ENCODE peak calls at places on chromosomes 7 and 10, in six cellular contexts. A, X, K, Y, D and W are unnamed samples.

GRCh38 chr7:139597028-139597427 is 73.5 kb downstream of the CLEC2L start:
- DNase-seq in A (no peak), X (no peak), K (no peak), Y (no peak), D (no peak), W (no peak)

GRCh38 chr7:11170160-11170559 is 196.5 kb downstream of the PHF14 start:
- DNase-seq in A (no peak), X (peak), K (no peak), Y (no peak), D (no peak), W (no peak)

GRCh38 chr10:51092402-51092801 is 18.1 kb downstream of the PRKG1 start:
- DNase-seq in A (no peak), X (peak), K (no peak), Y (no peak), D (no peak), W (peak)

GRCh38 chr7:135001390-135002165 is 15.3 kb downstream of the AGBL3 start:
- DNase-seq in A (no peak), X (no peak), K (no peak), Y (no peak), D (no peak), W (peak)

GRCh38 chr7:1274876-1275684 is 42.4 kb downstream of the UNCX start:
- DNase-seq in A (no peak), X (no peak), K (no peak), Y (peak), D (no peak), W (no peak)

GRCh38 chr10:89929282-89930026 is 228.1 kb downstream of the KIF20B start:
- DNase-seq in A (peak), X (no peak), K (no peak), Y (no peak), D (no peak), W (no peak)

GRCh38 chr7:130393095-130393494 is 12.8 kb downstream of the CPA1 start:
- DNase-seq in A (no peak), X (peak), K (no peak), Y (no peak), D (no peak), W (no peak)

GRCh38 chr7:57398548-57398947 is 51.4 kb upstream of the ZNF716 start:
- DNase-seq in A (peak), X (no peak), K (no peak), Y (no peak), D (no peak), W (no peak)

GRCh38 chr10:99232357-99232999 is 3.2 kb downstream of the HPSE2 start:
- DNase-seq in A (no peak), X (peak), K (no peak), Y (peak), D (no peak), W (no peak)

GRCh38 chr7:74401137-74401859 is 52.4 kb upstream of the GTF2IRD1 start:
- DNase-seq in A (peak), X (peak), K (peak), Y (no peak), D (peak), W (peak)

GRCh38 chr7:45718464-45719330 is 144.5 kb downstream of the ADCY1 start:
- DNase-seq in A (no peak), X (no peak), K (no peak), Y (no peak), D (no peak), W (no peak)

GRCh38 chr10:14936584-14936983 is 17.3 kb downstream of the DCLRE1C start:
- DNase-seq in A (no peak), X (no peak), K (no peak), Y (no peak), D (no peak), W (no peak)

GRCh38 chr10:102409604-102410426 is 8.8 kb downstream of the PSD start:
- DNase-seq in A (no peak), X (no peak), K (no peak), Y (peak), D (no peak), W (no peak)

GRCh38 chr10:119383174-119383856 is 159.2 kb downstream of the RGS10 start:
- DNase-seq in A (no peak), X (no peak), K (no peak), Y (no peak), D (no peak), W (no peak)

GRCh38 chr7:90387470-90388240 is 15.6 kb upstream of the CLDN12 start:
- DNase-seq in A (no peak), X (no peak), K (no peak), Y (no peak), D (no peak), W (peak)

GRCh38 chr10:15201589-15202300 is 33.3 kb upstream of the NMT2 start:
- DNase-seq in A (no peak), X (no peak), K (no peak), Y (no peak), D (peak), W (peak)

GRCh38 chr10:95391570-95392249 is 100.9 kb upstream of the PDLIM1 start:
- DNase-seq in A (no peak), X (peak), K (no peak), Y (no peak), D (peak), W (peak)

GRCh38 chr10:25304606-25305005 is 129.8 kb downstream of the GPR158 start:
- DNase-seq in A (no peak), X (no peak), K (no peak), Y (no peak), D (no peak), W (peak)

GRCh38 chr10:124006526-124006925 is 86.9 kb downstream of the CHST15 start:
- DNase-seq in A (no peak), X (no peak), K (no peak), Y (peak), D (no peak), W (no peak)

GRCh38 chr7:44894881-44895600 is 9.7 kb upstream of the PURB start:
- DNase-seq in A (no peak), X (peak), K (no peak), Y (no peak), D (no peak), W (no peak)

GRCh38 chr10:84452006-84452405 is 123.6 kb downstream of the CCSER2 start:
- DNase-seq in A (no peak), X (peak), K (no peak), Y (no peak), D (no peak), W (no peak)

GRCh38 chr10:17649836-17650235 is 5.9 kb downstream of the STAM start:
- DNase-seq in A (no peak), X (no peak), K (no peak), Y (no peak), D (no peak), W (no peak)

GRCh38 chr10:73591578-73591902 is 398 bp upstream of the USP54 start:
- DNase-seq in A (no peak), X (no peak), K (no peak), Y (no peak), D (peak), W (no peak)

GRCh38 chr7:155988421-155988820 is 176.2 kb upstream of the SHH start:
- DNase-seq in A (no peak), X (no peak), K (no peak), Y (no peak), D (no peak), W (no peak)

GRCh38 chr7:87110778-87111177 is 41.5 kb upstream of the DMTF1 start:
- DNase-seq in A (no peak), X (no peak), K (no peak), Y (no peak), D (peak), W (peak)

GRCh38 chr10:104638861-104639594 is 2.1 kb upstream of the SORCS3 start:
- DNase-seq in A (peak), X (no peak), K (no peak), Y (peak), D (no peak), W (no peak)

GRCh38 chr10:52463831-52464230 is 149.8 kb downstream of the DKK1 start:
- DNase-seq in A (no peak), X (peak), K (no peak), Y (no peak), D (no peak), W (no peak)

GRCh38 chr10:11754180-11754579 is 12.0 kb downstream of the ECHDC3 start:
- DNase-seq in A (no peak), X (no peak), K (no peak), Y (no peak), D (no peak), W (no peak)

GRCh38 chr10:86770412-86770960 is 14.1 kb downstream of the BMPR1A start:
- DNase-seq in A (no peak), X (no peak), K (no peak), Y (no peak), D (peak), W (peak)

GRCh38 chr7:151560243-151560642 is 40.5 kb upstream of the RHEB start:
- DNase-seq in A (no peak), X (no peak), K (no peak), Y (no peak), D (no peak), W (no peak)

GRCh38 chr10:3339531-3339950 is 167.0 kb upstream of the PITRM1 start:
- DNase-seq in A (no peak), X (no peak), K (no peak), Y (no peak), D (no peak), W (no peak)